ENCODE peak calls at places on chromosomes 11 and 22, in six cellular contexts. N, B, X, Z, H and F are unnamed samples.

GRCh38 chr22:38423512-38424503 is 31.2 kb downstream of the KCNJ4 start:
- DNase-seq in H (no peak), N (no peak), Z (no peak), B (no peak), X (no peak), F (peak; percentile 58)

GRCh38 chr11:65489706-65490310 is 9.0 kb upstream of the MALAT1 start:
- DNase-seq in B (no peak), H (no peak), X (peak; percentile 65), Z (no peak), N (no peak), F (peak; percentile 67)

GRCh38 chr11:116086426-116086825 is 582.2 kb upstream of the CADM1 start:
- DNase-seq in Z (peak; percentile 24), N (no peak), B (no peak), X (no peak), H (no peak), F (no peak)

GRCh38 chr22:30453731-30454510 is 17.9 kb downstream of the SEC14L3 start:
- DNase-seq in H (peak; percentile 48), N (no peak), B (no peak), X (peak; percentile 50), Z (no peak), F (no peak)

GRCh38 chr22:40345801-40346177 is 511 bp upstream of the ADSL start:
- DNase-seq in B (no peak), N (peak; percentile 19), H (no peak), Z (peak; percentile 63), X (peak; percentile 53), F (peak; percentile 62)

GRCh38 chr11:77199346-77199745 is 71.3 kb downstream of the MYO7A start:
- DNase-seq in B (no peak), Z (peak; percentile 2), N (no peak), X (no peak), H (no peak), F (no peak)

GRCh38 chr22:36439481-36440271 is 41.8 kb downstream of the TXN2 start:
- DNase-seq in B (no peak), H (no peak), X (no peak), N (peak; percentile 65), Z (no peak), F (peak; percentile 69)

GRCh38 chr11:69674267-69674885 is 777 bp downstream of the LTO1 start:
- DNase-seq in Z (no peak), N (peak; percentile 80), H (peak; percentile 17), X (peak; percentile 41), B (no peak), F (peak; percentile 78)

GRCh38 chr11:69229521-69229920 is 64.4 kb upstream of the MYEOV start:
- DNase-seq in B (no peak), N (no peak), H (no peak), Z (no peak), X (no peak), F (no peak)

GRCh38 chr11:1529774-1530173 is 42.3 kb downstream of the DUSP8 start:
- DNase-seq in B (no peak), Z (no peak), N (no peak), X (no peak), H (no peak), F (no peak)

GRCh38 chr11:1532606-1533341 is 39.3 kb downstream of the DUSP8 start:
- DNase-seq in B (no peak), Z (no peak), N (no peak), X (no peak), H (no peak), F (no peak)

GRCh38 chr11:1531961-1532586 is 40.0 kb downstream of the DUSP8 start:
- DNase-seq in B (no peak), N (no peak), H (no peak), X (no peak), Z (no peak), F (no peak)

GRCh38 chr11:1530686-1531256 is 41.3 kb downstream of the DUSP8 start:
- DNase-seq in Z (no peak), B (no peak), N (no peak), H (no peak), X (no peak), F (no peak)

GRCh38 chr11:1531418-1531817 is 40.7 kb downstream of the DUSP8 start:
- DNase-seq in X (no peak), N (no peak), Z (no peak), B (no peak), H (no peak), F (no peak)
- TF ChIP-seq CTCF in X (no peak), N (no peak), Z (no peak), B (no peak), H (no peak), F (no peak)

DNA sequence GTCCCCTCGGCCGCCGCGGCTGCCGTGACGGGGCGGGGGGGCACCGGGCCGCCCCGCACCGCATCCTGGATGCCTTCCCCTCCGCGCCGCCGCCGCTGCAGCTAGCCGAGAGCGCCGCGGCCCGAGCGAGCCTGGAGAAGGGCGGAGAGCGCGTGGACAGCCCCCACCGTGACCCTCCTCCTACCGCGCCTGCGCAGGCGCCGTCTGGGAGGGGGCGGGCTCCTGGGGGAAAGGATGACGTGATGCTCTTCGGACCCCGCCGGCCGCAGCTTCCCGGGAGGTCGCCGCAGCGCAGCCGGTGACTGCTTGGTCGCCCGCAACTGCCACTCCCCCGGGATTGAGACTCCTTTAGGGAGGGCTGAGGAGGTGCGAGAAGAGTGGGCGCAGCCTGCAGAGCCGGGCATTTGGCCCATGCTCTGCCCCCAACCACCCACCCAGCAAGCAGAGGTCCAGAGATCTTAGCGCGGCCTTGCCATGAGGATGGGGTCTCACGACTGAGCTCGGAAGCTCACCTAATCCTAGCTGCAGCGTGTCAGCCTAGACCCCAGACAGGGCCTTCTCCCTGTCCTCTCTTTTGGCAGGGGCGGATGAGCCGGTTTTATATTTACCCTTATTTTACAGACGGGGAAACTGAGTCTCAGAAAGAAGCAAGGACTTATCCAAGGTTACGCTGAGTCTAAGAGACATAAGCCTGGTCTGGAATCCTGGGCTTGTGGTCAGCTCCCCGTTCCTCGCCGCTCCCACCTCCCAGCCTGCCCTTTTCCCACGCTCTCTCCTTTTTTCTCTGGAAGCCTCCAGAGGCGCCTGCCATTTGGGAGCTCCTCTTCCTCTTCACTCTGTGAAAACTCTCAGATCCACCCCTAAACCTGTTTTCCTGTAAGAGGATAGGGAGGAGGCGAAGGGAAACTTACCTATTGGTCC is at the start of gene DENND5A:
- DNase-seq in X (peak; percentile 96), N (peak; percentile 75), B (peak; percentile 43), Z (no peak), H (peak; percentile 93), F (peak; percentile 96)
- TF ChIP-seq EZH2 in X (no peak), N (no peak), B (no peak), Z (no peak), H (no peak), F (no peak)

GRCh38 chr11:121588747-121589146 is 136.0 kb upstream of the SORL1-AS1 start:
- DNase-seq in N (no peak), Z (no peak), B (no peak), H (no peak), X (no peak), F (no peak)

GRCh38 chr11:121591405-121592033 is 138.8 kb upstream of the SORL1-AS1 start:
- DNase-seq in B (peak; percentile 64), H (peak; percentile 89), X (peak; percentile 84), Z (peak; percentile 68), N (peak; percentile 95), F (peak; percentile 88)

GRCh38 chr11:121589946-121590537 is 137.3 kb upstream of the SORL1-AS1 start:
- DNase-seq in X (no peak), H (no peak), B (no peak), N (no peak), Z (no peak), F (no peak)

GRCh38 chr11:121592708-121593107 is 139.9 kb upstream of the SORL1-AS1 start:
- DNase-seq in Z (no peak), H (no peak), X (no peak), N (peak; percentile 39), B (no peak), F (no peak)

GRCh38 chr11:121590772-121591404 is 138.1 kb upstream of the SORL1-AS1 start:
- DNase-seq in B (no peak), N (no peak), X (no peak), Z (no peak), H (no peak), F (no peak)
- TF ChIP-seq EZH2phosphoT487 in B (no peak), N (no peak), X (no peak), Z (no peak), H (no peak), F (no peak)

GRCh38 chr11:62715150-62716130 is 8.0 kb downstream of the GNG3 start:
- DNase-seq in B (no peak), X (no peak), N (no peak), H (peak; percentile 31), Z (no peak), F (no peak)
- TF ChIP-seq CTCF in B (no peak), X (no peak), N (no peak), H (no peak), Z (no peak), F (no peak)

GRCh38 chr11:46387919-46388618 is 3.5 kb downstream of the CHRM4 start:
- DNase-seq in X (no peak), N (no peak), H (peak; percentile 34), Z (no peak), B (no peak), F (no peak)
- TF ChIP-seq EZH2 in X (no peak), N (no peak), H (no peak), Z (no peak), B (no peak), F (no peak)

GRCh38 chr11:108593214-108593909 is at the start of gene EXPH5:
- DNase-seq in X (peak; percentile 94), N (peak; percentile 99), Z (peak; percentile 99), B (peak; percentile 99), H (peak; percentile 99), F (peak; percentile 94)

GRCh38 chr11:108589136-108589535 is 4.4 kb downstream of the EXPH5 start:
- DNase-seq in N (no peak), H (no peak), X (no peak), B (no peak), Z (no peak), F (no peak)

GRCh38 chr11:108593910-108594434 is 404 bp upstream of the EXPH5 start:
- DNase-seq in B (no peak), N (no peak), H (no peak), X (no peak), Z (no peak), F (no peak)

GRCh38 chr11:108591893-108592292 is 1.7 kb downstream of the EXPH5 start:
- DNase-seq in X (no peak), Z (no peak), B (no peak), H (no peak), N (no peak), F (no peak)

GRCh38 chr11:108592591-108593213 is 866 bp downstream of the EXPH5 start:
- DNase-seq in N (peak; percentile 44), H (peak; percentile 47), Z (peak; percentile 30), B (no peak), X (no peak), F (peak; percentile 55)
- TF ChIP-seq EZH2phosphoT487 in N (no peak), H (no peak), Z (no peak), B (no peak), X (peak; percentile 34), F (no peak)

GRCh38 chr11:79047980-79048379 is 392.9 kb downstream of the TENM4 start:
- DNase-seq in N (no peak), H (no peak), Z (no peak), X (no peak), B (no peak), F (no peak)
- TF ChIP-seq CTCF in N (no peak), H (no peak), Z (no peak), X (no peak), B (no peak), F (no peak)